ENCODE peak calls at places on chromosomes 3 and 15, in six cellular contexts. One of them, this sample, is unnamed.

GRCh38 chr3:102415553-102415952 is 19.3 kb upstream of the ZPLD1 start:
- DNase-seq in stimulated activated naive CD8-positive, alpha-beta T cell treated with anti-CD3 and anti-CD28 coated beads, Interleukin-15, amount 100 ng/mL, for 72 hours: no peak
- DNase-seq in naive thymus-derived CD8-positive, alpha-beta T cell: no peak
- DNase-seq in CD4-positive, alpha-beta memory T cell: no peak
- DNase-seq in activated CD4-positive, CD25-positive, alpha-beta regulatory T cell treated with anti-CD3 and anti-CD28 coated beads, Interleukin-2, amount 50 U/mL, for 16 hours: no peak
- DNase-seq in vagina: no peak
- DNase-seq in this sample: no peak

GRCh38 chr15:35306361-35306981 is 221.4 kb upstream of the NANOGP8 start:
- DNase-seq in activated CD4-positive, CD25-positive, alpha-beta regulatory T cell treated with anti-CD3 and anti-CD28 coated beads, Interleukin-2, amount 50 U/mL, for 16 hours: no peak
- DNase-seq in CD4-positive, alpha-beta memory T cell: no peak
- DNase-seq in vagina: no peak
- DNase-seq in naive thymus-derived CD8-positive, alpha-beta T cell: no peak
- DNase-seq in stimulated activated naive CD8-positive, alpha-beta T cell treated with anti-CD3 and anti-CD28 coated beads, Interleukin-15, amount 100 ng/mL, for 72 hours: no peak
- DNase-seq in this sample: no peak

GRCh38 chr15:77784361-77785292 is 151.9 kb upstream of the LINGO1 start:
- DNase-seq in naive thymus-derived CD8-positive, alpha-beta T cell: no peak
- DNase-seq in vagina: no peak
- DNase-seq in CD4-positive, alpha-beta memory T cell: no peak
- DNase-seq in stimulated activated naive CD8-positive, alpha-beta T cell treated with anti-CD3 and anti-CD28 coated beads, Interleukin-15, amount 100 ng/mL, for 72 hours: no peak
- DNase-seq in activated CD4-positive, CD25-positive, alpha-beta regulatory T cell treated with anti-CD3 and anti-CD28 coated beads, Interleukin-2, amount 50 U/mL, for 16 hours: no peak
- DNase-seq in this sample: peak

GRCh38 chr3:178062126-178062525 is 474.1 kb upstream of the KCNMB2 start:
- DNase-seq in naive thymus-derived CD8-positive, alpha-beta T cell: no peak
- DNase-seq in CD4-positive, alpha-beta memory T cell: no peak
- DNase-seq in vagina: no peak
- DNase-seq in activated CD4-positive, CD25-positive, alpha-beta regulatory T cell treated with anti-CD3 and anti-CD28 coated beads, Interleukin-2, amount 50 U/mL, for 16 hours: no peak
- DNase-seq in stimulated activated naive CD8-positive, alpha-beta T cell treated with anti-CD3 and anti-CD28 coated beads, Interleukin-15, amount 100 ng/mL, for 72 hours: no peak
- DNase-seq in this sample: no peak

GRCh38 chr3:156675744-156676466 is 1.5 kb downstream of the TIPARP start:
- DNase-seq in activated CD4-positive, CD25-positive, alpha-beta regulatory T cell treated with anti-CD3 and anti-CD28 coated beads, Interleukin-2, amount 50 U/mL, for 16 hours: no peak
- DNase-seq in naive thymus-derived CD8-positive, alpha-beta T cell: no peak
- DNase-seq in stimulated activated naive CD8-positive, alpha-beta T cell treated with anti-CD3 and anti-CD28 coated beads, Interleukin-15, amount 100 ng/mL, for 72 hours: peak
- DNase-seq in vagina: no peak
- DNase-seq in CD4-positive, alpha-beta memory T cell: peak
- DNase-seq in this sample: no peak

GRCh38 chr3:38110314-38111050 is 26.4 kb downstream of the ACAA1 start:
- DNase-seq in naive thymus-derived CD8-positive, alpha-beta T cell: no peak
- DNase-seq in vagina: no peak
- DNase-seq in stimulated activated naive CD8-positive, alpha-beta T cell treated with anti-CD3 and anti-CD28 coated beads, Interleukin-15, amount 100 ng/mL, for 72 hours: no peak
- DNase-seq in activated CD4-positive, CD25-positive, alpha-beta regulatory T cell treated with anti-CD3 and anti-CD28 coated beads, Interleukin-2, amount 50 U/mL, for 16 hours: no peak
- DNase-seq in CD4-positive, alpha-beta memory T cell: no peak
- DNase-seq in this sample: no peak

GRCh38 chr15:90291679-90292356 is 26.3 kb downstream of the NGRN start:
- DNase-seq in vagina: no peak
- DNase-seq in naive thymus-derived CD8-positive, alpha-beta T cell: no peak
- DNase-seq in activated CD4-positive, CD25-positive, alpha-beta regulatory T cell treated with anti-CD3 and anti-CD28 coated beads, Interleukin-2, amount 50 U/mL, for 16 hours: no peak
- DNase-seq in stimulated activated naive CD8-positive, alpha-beta T cell treated with anti-CD3 and anti-CD28 coated beads, Interleukin-15, amount 100 ng/mL, for 72 hours: peak
- DNase-seq in CD4-positive, alpha-beta memory T cell: no peak
- DNase-seq in this sample: no peak

GRCh38 chr15:29090617-29091466 is 178.8 kb downstream of the NSMCE3 start:
- DNase-seq in activated CD4-positive, CD25-positive, alpha-beta regulatory T cell treated with anti-CD3 and anti-CD28 coated beads, Interleukin-2, amount 50 U/mL, for 16 hours: no peak
- DNase-seq in stimulated activated naive CD8-positive, alpha-beta T cell treated with anti-CD3 and anti-CD28 coated beads, Interleukin-15, amount 100 ng/mL, for 72 hours: peak
- DNase-seq in vagina: no peak
- DNase-seq in naive thymus-derived CD8-positive, alpha-beta T cell: peak
- DNase-seq in CD4-positive, alpha-beta memory T cell: peak
- DNase-seq in this sample: no peak

GRCh38 chr15:82533801-82534200 is 6.5 kb downstream of the RPS17 start:
- DNase-seq in stimulated activated naive CD8-positive, alpha-beta T cell treated with anti-CD3 and anti-CD28 coated beads, Interleukin-15, amount 100 ng/mL, for 72 hours: no peak
- DNase-seq in CD4-positive, alpha-beta memory T cell: no peak
- DNase-seq in activated CD4-positive, CD25-positive, alpha-beta regulatory T cell treated with anti-CD3 and anti-CD28 coated beads, Interleukin-2, amount 50 U/mL, for 16 hours: no peak
- DNase-seq in vagina: peak
- DNase-seq in naive thymus-derived CD8-positive, alpha-beta T cell: no peak
- DNase-seq in this sample: no peak

GRCh38 chr3:105014631-105015030 is 352.1 kb upstream of the ALCAM start:
- DNase-seq in stimulated activated naive CD8-positive, alpha-beta T cell treated with anti-CD3 and anti-CD28 coated beads, Interleukin-15, amount 100 ng/mL, for 72 hours: no peak
- DNase-seq in CD4-positive, alpha-beta memory T cell: no peak
- DNase-seq in vagina: no peak
- DNase-seq in naive thymus-derived CD8-positive, alpha-beta T cell: no peak
- DNase-seq in activated CD4-positive, CD25-positive, alpha-beta regulatory T cell treated with anti-CD3 and anti-CD28 coated beads, Interleukin-2, amount 50 U/mL, for 16 hours: no peak
- DNase-seq in this sample: no peak

GRCh38 chr3:58998476-58999117 is 51.2 kb downstream of the CFAP20DC start:
- DNase-seq in stimulated activated naive CD8-positive, alpha-beta T cell treated with anti-CD3 and anti-CD28 coated beads, Interleukin-15, amount 100 ng/mL, for 72 hours: no peak
- DNase-seq in CD4-positive, alpha-beta memory T cell: no peak
- DNase-seq in activated CD4-positive, CD25-positive, alpha-beta regulatory T cell treated with anti-CD3 and anti-CD28 coated beads, Interleukin-2, amount 50 U/mL, for 16 hours: no peak
- DNase-seq in vagina: no peak
- DNase-seq in naive thymus-derived CD8-positive, alpha-beta T cell: no peak
- DNase-seq in this sample: no peak

GRCh38 chr15:95470529-95470928 is 860.0 kb upstream of the NR2F2 start:
- DNase-seq in stimulated activated naive CD8-positive, alpha-beta T cell treated with anti-CD3 and anti-CD28 coated beads, Interleukin-15, amount 100 ng/mL, for 72 hours: no peak
- DNase-seq in CD4-positive, alpha-beta memory T cell: no peak
- DNase-seq in vagina: no peak
- DNase-seq in activated CD4-positive, CD25-positive, alpha-beta regulatory T cell treated with anti-CD3 and anti-CD28 coated beads, Interleukin-2, amount 50 U/mL, for 16 hours: no peak
- DNase-seq in naive thymus-derived CD8-positive, alpha-beta T cell: no peak
- DNase-seq in this sample: no peak

GRCh38 chr3:124292329-124292728 is 300.4 kb upstream of the ROPN1 start:
- DNase-seq in CD4-positive, alpha-beta memory T cell: no peak
- DNase-seq in activated CD4-positive, CD25-positive, alpha-beta regulatory T cell treated with anti-CD3 and anti-CD28 coated beads, Interleukin-2, amount 50 U/mL, for 16 hours: no peak
- DNase-seq in naive thymus-derived CD8-positive, alpha-beta T cell: no peak
- DNase-seq in stimulated activated naive CD8-positive, alpha-beta T cell treated with anti-CD3 and anti-CD28 coated beads, Interleukin-15, amount 100 ng/mL, for 72 hours: no peak
- DNase-seq in vagina: no peak
- DNase-seq in this sample: no peak

GRCh38 chr3:4703054-4703480 is 209.9 kb downstream of the ITPR1 start:
- DNase-seq in stimulated activated naive CD8-positive, alpha-beta T cell treated with anti-CD3 and anti-CD28 coated beads, Interleukin-15, amount 100 ng/mL, for 72 hours: no peak
- DNase-seq in vagina: no peak
- DNase-seq in activated CD4-positive, CD25-positive, alpha-beta regulatory T cell treated with anti-CD3 and anti-CD28 coated beads, Interleukin-2, amount 50 U/mL, for 16 hours: no peak
- DNase-seq in CD4-positive, alpha-beta memory T cell: no peak
- DNase-seq in naive thymus-derived CD8-positive, alpha-beta T cell: no peak
- DNase-seq in this sample: no peak

GRCh38 chr3:3800076-3800448 is 831 bp downstream of the LRRN1 start:
- DNase-seq in naive thymus-derived CD8-positive, alpha-beta T cell: no peak
- DNase-seq in vagina: no peak
- DNase-seq in activated CD4-positive, CD25-positive, alpha-beta regulatory T cell treated with anti-CD3 and anti-CD28 coated beads, Interleukin-2, amount 50 U/mL, for 16 hours: no peak
- DNase-seq in stimulated activated naive CD8-positive, alpha-beta T cell treated with anti-CD3 and anti-CD28 coated beads, Interleukin-15, amount 100 ng/mL, for 72 hours: peak
- DNase-seq in CD4-positive, alpha-beta memory T cell: no peak
- DNase-seq in this sample: no peak

GRCh38 chr3:190038050-190038631 is 82.6 kb downstream of the P3H2 start:
- DNase-seq in stimulated activated naive CD8-positive, alpha-beta T cell treated with anti-CD3 and anti-CD28 coated beads, Interleukin-15, amount 100 ng/mL, for 72 hours: no peak
- DNase-seq in activated CD4-positive, CD25-positive, alpha-beta regulatory T cell treated with anti-CD3 and anti-CD28 coated beads, Interleukin-2, amount 50 U/mL, for 16 hours: no peak
- DNase-seq in CD4-positive, alpha-beta memory T cell: no peak
- DNase-seq in vagina: no peak
- DNase-seq in naive thymus-derived CD8-positive, alpha-beta T cell: no peak
- DNase-seq in this sample: no peak

GRCh38 chr15:40106203-40107161 is 2.2 kb downstream of the BMF start:
- DNase-seq in CD4-positive, alpha-beta memory T cell: no peak
- DNase-seq in naive thymus-derived CD8-positive, alpha-beta T cell: no peak
- DNase-seq in vagina: peak
- DNase-seq in activated CD4-positive, CD25-positive, alpha-beta regulatory T cell treated with anti-CD3 and anti-CD28 coated beads, Interleukin-2, amount 50 U/mL, for 16 hours: no peak
- DNase-seq in stimulated activated naive CD8-positive, alpha-beta T cell treated with anti-CD3 and anti-CD28 coated beads, Interleukin-15, amount 100 ng/mL, for 72 hours: no peak
- DNase-seq in this sample: no peak

GRCh38 chr3:60935709-60936108 is 315.5 kb downstream of the FHIT start:
- DNase-seq in activated CD4-positive, CD25-positive, alpha-beta regulatory T cell treated with anti-CD3 and anti-CD28 coated beads, Interleukin-2, amount 50 U/mL, for 16 hours: no peak
- DNase-seq in vagina: no peak
- DNase-seq in CD4-positive, alpha-beta memory T cell: no peak
- DNase-seq in stimulated activated naive CD8-positive, alpha-beta T cell treated with anti-CD3 and anti-CD28 coated beads, Interleukin-15, amount 100 ng/mL, for 72 hours: no peak
- DNase-seq in naive thymus-derived CD8-positive, alpha-beta T cell: no peak
- DNase-seq in this sample: no peak

GRCh38 chr3:151156618-151157216 is 46.3 kb downstream of the GPR171 start:
- DNase-seq in vagina: no peak
- DNase-seq in naive thymus-derived CD8-positive, alpha-beta T cell: peak
- DNase-seq in stimulated activated naive CD8-positive, alpha-beta T cell treated with anti-CD3 and anti-CD28 coated beads, Interleukin-15, amount 100 ng/mL, for 72 hours: no peak
- DNase-seq in CD4-positive, alpha-beta memory T cell: peak
- DNase-seq in activated CD4-positive, CD25-positive, alpha-beta regulatory T cell treated with anti-CD3 and anti-CD28 coated beads, Interleukin-2, amount 50 U/mL, for 16 hours: no peak
- DNase-seq in this sample: no peak

GRCh38 chr3:10444511-10444910 is 60.9 kb downstream of the ATP2B2 start:
- DNase-seq in CD4-positive, alpha-beta memory T cell: no peak
- DNase-seq in naive thymus-derived CD8-positive, alpha-beta T cell: no peak
- DNase-seq in vagina: no peak
- DNase-seq in stimulated activated naive CD8-positive, alpha-beta T cell treated with anti-CD3 and anti-CD28 coated beads, Interleukin-15, amount 100 ng/mL, for 72 hours: no peak
- DNase-seq in activated CD4-positive, CD25-positive, alpha-beta regulatory T cell treated with anti-CD3 and anti-CD28 coated beads, Interleukin-2, amount 50 U/mL, for 16 hours: no peak
- DNase-seq in this sample: no peak

GRCh38 chr3:128152419-128153155 is 694 bp upstream of the EEFSEC start:
- DNase-seq in stimulated activated naive CD8-positive, alpha-beta T cell treated with anti-CD3 and anti-CD28 coated beads, Interleukin-15, amount 100 ng/mL, for 72 hours: no peak
- DNase-seq in naive thymus-derived CD8-positive, alpha-beta T cell: no peak
- DNase-seq in vagina: no peak
- DNase-seq in CD4-positive, alpha-beta memory T cell: no peak
- DNase-seq in activated CD4-positive, CD25-positive, alpha-beta regulatory T cell treated with anti-CD3 and anti-CD28 coated beads, Interleukin-2, amount 50 U/mL, for 16 hours: no peak
- DNase-seq in this sample: no peak

GRCh38 chr15:79896131-79896633 is 632 bp downstream of the MTHFS start:
- DNase-seq in vagina: no peak
- DNase-seq in CD4-positive, alpha-beta memory T cell: no peak
- DNase-seq in activated CD4-positive, CD25-positive, alpha-beta regulatory T cell treated with anti-CD3 and anti-CD28 coated beads, Interleukin-2, amount 50 U/mL, for 16 hours: no peak
- DNase-seq in stimulated activated naive CD8-positive, alpha-beta T cell treated with anti-CD3 and anti-CD28 coated beads, Interleukin-15, amount 100 ng/mL, for 72 hours: no peak
- DNase-seq in naive thymus-derived CD8-positive, alpha-beta T cell: no peak
- DNase-seq in this sample: peak

GRCh38 chr3:180926526-180926925 is 14.1 kb downstream of the FXR1 start:
- DNase-seq in stimulated activated naive CD8-positive, alpha-beta T cell treated with anti-CD3 and anti-CD28 coated beads, Interleukin-15, amount 100 ng/mL, for 72 hours: no peak
- DNase-seq in vagina: no peak
- DNase-seq in CD4-positive, alpha-beta memory T cell: no peak
- DNase-seq in naive thymus-derived CD8-positive, alpha-beta T cell: no peak
- DNase-seq in activated CD4-positive, CD25-positive, alpha-beta regulatory T cell treated with anti-CD3 and anti-CD28 coated beads, Interleukin-2, amount 50 U/mL, for 16 hours: no peak
- DNase-seq in this sample: no peak

GRCh38 chr15:37289109-37289765 is 188.9 kb upstream of the MEIS2 start:
- DNase-seq in CD4-positive, alpha-beta memory T cell: no peak
- DNase-seq in activated CD4-positive, CD25-positive, alpha-beta regulatory T cell treated with anti-CD3 and anti-CD28 coated beads, Interleukin-2, amount 50 U/mL, for 16 hours: no peak
- DNase-seq in naive thymus-derived CD8-positive, alpha-beta T cell: no peak
- DNase-seq in stimulated activated naive CD8-positive, alpha-beta T cell treated with anti-CD3 and anti-CD28 coated beads, Interleukin-15, amount 100 ng/mL, for 72 hours: no peak
- DNase-seq in vagina: no peak
- DNase-seq in this sample: no peak